ENCODE peak calls at places on chromosomes 3 and 15, in seven cellular contexts. E is IMR-90, A is HCT116, Q is H1, C is K562, X is GM12878, W is HepG2. R is an unnamed sample.

GRCh38 chr3:58173670-58174472 is 36.9 kb downstream of the DNASE1L3 start:
- DNase-seq in E (no peak), A (no peak), Q (no peak), C (peak), X (no peak), W (peak), R (peak)

GRCh38 chr3:193831495-193832455 is 238.8 kb downstream of the OPA1 start:
- DNase-seq in E (no peak), A (no peak), Q (no peak), C (peak), X (peak), W (no peak), R (no peak)

GRCh38 chr3:173465898-173466678 is 68.5 kb downstream of the NLGN1 start:
- DNase-seq in E (no peak), A (no peak), Q (no peak), C (no peak), X (no peak), W (no peak), R (peak)

GRCh38 chr15:31091531-31091930 is 10.0 kb downstream of the TRPM1 start:
- DNase-seq in E (peak), A (no peak), Q (no peak), C (no peak), X (no peak), W (no peak), R (no peak)

GRCh38 chr3:111890051-111890580 is 31.1 kb downstream of the PHLDB2 start:
- DNase-seq in E (no peak), A (no peak), Q (no peak), C (no peak), X (no peak), W (no peak), R (no peak)

GRCh38 chr15:100999369-100999768 is 80.2 kb downstream of the LRRK1 start:
- DNase-seq in E (peak), A (no peak), Q (no peak), C (no peak), X (no peak), W (no peak), R (no peak)

GRCh38 chr15:35288580-35288979 is 203.5 kb upstream of the NANOGP8 start:
- DNase-seq in E (no peak), A (no peak), Q (no peak), C (no peak), X (no peak), W (no peak), R (no peak)

GRCh38 chr3:53739926-53740325 is 106.3 kb downstream of the CHDH start:
- DNase-seq in E (no peak), A (no peak), Q (no peak), C (no peak), X (no peak), W (no peak), R (no peak)

GRCh38 chr15:37050345-37050744 is 50.0 kb downstream of the MEIS2 start:
- DNase-seq in E (no peak), A (no peak), Q (no peak), C (no peak), X (no peak), W (no peak), R (no peak)

GRCh38 chr3:72997421-72997961 is 880 bp downstream of the PPP4R2 start:
- DNase-seq in E (peak), A (peak), Q (no peak), C (peak), X (no peak), W (peak), R (peak)

GRCh38 chr3:8499181-8499611 is 2.4 kb upstream of the LMCD1 start:
- DNase-seq in E (no peak), A (no peak), Q (peak), C (no peak), X (no peak), W (peak), R (peak)

GRCh38 chr15:88695046-88695445 is 56.2 kb downstream of the ISG20 start:
- DNase-seq in E (no peak), A (no peak), Q (no peak), C (no peak), X (no peak), W (no peak), R (no peak)
- TF ChIP-seq POLR2A in E (no peak), A (no peak), Q (no peak), C (no peak), X (no peak), W (no peak), R (no peak)

GRCh38 chr15:66599536-66600239 is 33.9 kb upstream of the LCTL start:
- DNase-seq in E (no peak), A (no peak), Q (no peak), C (no peak), X (no peak), W (no peak), R (no peak)
- TF ChIP-seq CTCF in E (no peak), A (no peak), Q (no peak), C (no peak), X (no peak), W (no peak), R (no peak)

DNA sequence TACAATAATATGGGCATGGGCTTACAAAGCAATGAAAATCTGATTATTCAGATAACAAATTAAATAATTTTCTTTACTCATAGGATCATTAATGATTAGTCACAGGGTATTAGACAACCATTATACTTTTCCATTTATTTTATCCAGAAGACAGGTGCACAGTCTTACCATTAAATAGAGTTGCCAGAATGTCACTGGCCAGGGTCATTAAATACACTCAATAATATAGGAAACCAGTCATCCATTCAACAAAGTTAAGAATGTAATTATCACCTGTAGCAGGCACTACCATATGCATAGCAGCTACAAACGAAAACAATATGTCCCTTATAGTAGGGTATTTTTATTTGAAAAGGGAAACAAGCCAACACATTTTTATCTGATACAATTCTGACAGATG is 16.1 kb downstream of the ROBO1 start:
- DNase-seq in E (no peak), A (no peak), Q (no peak), C (no peak), X (no peak), W (no peak), R (no peak)
- H3K9ac ChIP-seq in E (no peak), A (no peak), Q (no peak), C (no peak), X (no peak), W (no peak), R (no peak)

DNA sequence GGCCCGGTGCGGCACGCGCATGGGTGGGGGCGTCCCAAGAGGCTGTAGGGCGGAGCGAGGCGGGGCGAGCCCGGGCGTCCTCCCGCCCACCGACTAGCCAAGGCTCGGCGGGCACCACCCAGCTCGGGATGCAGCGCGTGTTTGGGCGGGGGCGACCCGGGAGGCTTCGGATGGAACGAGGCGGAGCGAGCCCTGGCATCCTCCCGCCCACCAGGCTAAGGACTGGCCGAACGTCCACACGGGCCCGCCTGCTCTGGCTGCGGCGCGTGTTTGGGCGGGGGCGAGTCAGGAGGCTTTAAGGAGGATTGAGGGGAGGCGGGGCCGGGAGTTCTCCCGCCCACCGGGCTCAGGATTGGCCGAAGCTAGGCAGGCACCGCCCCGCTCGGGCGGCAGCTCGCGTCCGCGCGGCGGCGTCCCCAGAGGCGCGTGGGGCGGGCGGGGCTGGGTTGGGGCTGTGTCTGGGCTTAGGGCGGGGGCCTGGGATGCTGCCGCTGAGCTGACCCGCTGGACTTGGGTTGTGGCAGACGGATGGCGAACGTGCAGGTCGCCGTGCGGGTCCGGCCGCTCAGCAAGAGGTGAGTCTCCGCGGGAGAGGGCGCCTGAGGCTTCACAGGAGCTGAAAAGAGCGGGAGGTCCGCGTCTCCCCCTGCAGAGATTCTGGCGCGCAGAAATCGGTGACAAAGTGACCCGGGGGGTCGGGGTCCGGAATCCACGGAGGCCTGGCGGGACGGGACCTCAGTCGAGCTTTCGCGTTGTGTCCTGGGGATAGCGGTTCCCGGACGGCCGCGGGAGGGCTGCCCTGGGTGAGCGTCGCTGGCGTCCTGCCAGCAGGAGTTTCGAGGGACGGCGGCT is at the start of gene STARD9:
- DNase-seq in E (peak), A (peak), Q (peak), C (peak), X (peak), W (peak), R (peak)
- TF ChIP-seq POLR2A in E (peak), A (peak), Q (peak), C (peak), X (peak), W (peak), R (peak)

GRCh38 chr15:55234800-55235104 is 38.0 kb upstream of the RSL24D1 start:
- DNase-seq in E (no peak), A (no peak), Q (no peak), C (no peak), X (no peak), W (no peak), R (no peak)

GRCh38 chr15:55234104-55234799 is 37.5 kb upstream of the RSL24D1 start:
- DNase-seq in E (no peak), A (no peak), Q (no peak), C (no peak), X (no peak), W (peak), R (no peak)

GRCh38 chr15:55231455-55231854 is 34.7 kb upstream of the RSL24D1 start:
- DNase-seq in E (no peak), A (no peak), Q (no peak), C (no peak), X (no peak), W (no peak), R (no peak)

GRCh38 chr15:55230051-55230670 is 33.4 kb upstream of the RSL24D1 start:
- DNase-seq in E (peak), A (no peak), Q (no peak), C (no peak), X (no peak), W (no peak), R (peak)

DNA sequence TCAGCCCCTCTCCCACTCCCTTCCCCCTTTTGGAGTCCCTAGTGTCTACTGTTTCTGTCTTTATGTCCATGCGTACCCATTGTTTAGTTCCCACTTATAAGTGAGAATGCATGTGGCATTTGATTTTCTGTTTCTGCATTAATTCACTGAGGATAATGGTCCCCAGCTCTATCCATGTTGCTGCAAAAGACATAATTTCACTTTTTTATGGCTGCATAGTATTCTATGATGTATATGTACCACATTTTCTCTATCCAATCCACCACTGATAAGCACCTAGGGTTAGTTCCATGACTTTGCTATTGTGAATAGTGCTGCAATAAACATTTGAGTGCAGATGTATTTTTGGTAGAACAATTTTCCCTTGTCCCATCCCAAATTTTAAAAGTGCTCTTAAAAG is 34.2 kb upstream of the RSL24D1 start:
- DNase-seq in E (no peak), A (no peak), Q (no peak), C (no peak), X (no peak), W (no peak), R (no peak)
- TF ChIP-seq CTCF in E (no peak), A (no peak), Q (no peak), C (no peak), X (no peak), W (no peak), R (no peak)